ENCODE peak calls at places on chromosomes 3 and 15, in seven cellular contexts. One of them, this sample, is unnamed. For H3K9me3, the result is how much of the 10 kb centered on the place peaks cover.

GRCh38 chr15:90087454-90088154 is 14.7 kb downstream of the IDH2 start:
- DNase-seq in spleen: no peak
- DNase-seq in mesenchymal stem cell: peak
- DNase-seq in suprapubic skin: no peak
- DNase-seq in CD4-positive, CD25-positive, alpha-beta regulatory T cell: peak
- DNase-seq in heart right ventricle: no peak
- DNase-seq in cardiac muscle cell: peak
- DNase-seq in this sample: no peak

GRCh38 chr3:124429129-124429815 is 301.0 kb upstream of the UMPS start:
- DNase-seq in mesenchymal stem cell: peak
- DNase-seq in cardiac muscle cell: peak
- DNase-seq in suprapubic skin: no peak
- DNase-seq in spleen: no peak
- DNase-seq in CD4-positive, CD25-positive, alpha-beta regulatory T cell: no peak
- DNase-seq in heart right ventricle: no peak
- DNase-seq in this sample: no peak

GRCh38 chr3:146625117-146625775 is 20.1 kb upstream of the PLSCR5 start:
- DNase-seq in mesenchymal stem cell: peak
- DNase-seq in suprapubic skin: no peak
- DNase-seq in CD4-positive, CD25-positive, alpha-beta regulatory T cell: peak
- DNase-seq in heart right ventricle: no peak
- DNase-seq in spleen: no peak
- DNase-seq in cardiac muscle cell: peak
- DNase-seq in this sample: no peak

GRCh38 chr15:71784719-71785118 is 25.6 kb upstream of the NR2E3 start:
- DNase-seq in spleen: no peak
- DNase-seq in mesenchymal stem cell: no peak
- DNase-seq in cardiac muscle cell: no peak
- DNase-seq in heart right ventricle: no peak
- DNase-seq in suprapubic skin: no peak
- DNase-seq in CD4-positive, CD25-positive, alpha-beta regulatory T cell: no peak
- DNase-seq in this sample: no peak

GRCh38 chr3:150247456-150247855 is 160.6 kb upstream of the TSC22D2 start:
- DNase-seq in CD4-positive, CD25-positive, alpha-beta regulatory T cell: no peak
- DNase-seq in mesenchymal stem cell: no peak
- DNase-seq in spleen: no peak
- DNase-seq in cardiac muscle cell: no peak
- DNase-seq in heart right ventricle: no peak
- DNase-seq in suprapubic skin: no peak
- DNase-seq in this sample: no peak

GRCh38 chr3:58052373-58053273 is 44.4 kb downstream of the FLNB start:
- DNase-seq in suprapubic skin: peak
- DNase-seq in heart right ventricle: peak
- DNase-seq in CD4-positive, CD25-positive, alpha-beta regulatory T cell: peak
- DNase-seq in cardiac muscle cell: peak
- DNase-seq in spleen: no peak
- DNase-seq in mesenchymal stem cell: peak
- DNase-seq in this sample: peak

GRCh38 chr15:66654718-66655375 is 47.2 kb upstream of the SMAD6 start:
- DNase-seq in spleen: no peak
- DNase-seq in CD4-positive, CD25-positive, alpha-beta regulatory T cell: peak
- DNase-seq in cardiac muscle cell: peak
- DNase-seq in suprapubic skin: no peak
- DNase-seq in heart right ventricle: peak
- DNase-seq in mesenchymal stem cell: no peak
- DNase-seq in this sample: no peak

GRCh38 chr3:42123012-42123581 is 31.9 kb downstream of the TRAK1 start:
- DNase-seq in cardiac muscle cell: peak
- DNase-seq in CD4-positive, CD25-positive, alpha-beta regulatory T cell: no peak
- DNase-seq in spleen: peak
- DNase-seq in mesenchymal stem cell: no peak
- DNase-seq in heart right ventricle: peak
- DNase-seq in suprapubic skin: no peak
- DNase-seq in this sample: no peak

GRCh38 chr15:55586808-55587207 is 1.3 kb downstream of the PYGO1 start:
- DNase-seq in mesenchymal stem cell: peak
- DNase-seq in cardiac muscle cell: no peak
- DNase-seq in heart right ventricle: no peak
- DNase-seq in suprapubic skin: no peak
- DNase-seq in spleen: no peak
- DNase-seq in CD4-positive, CD25-positive, alpha-beta regulatory T cell: no peak
- DNase-seq in this sample: no peak

GRCh38 chr3:172142074-172143059 is 103.0 kb downstream of the FNDC3B start:
- DNase-seq in spleen: no peak
- DNase-seq in mesenchymal stem cell: peak
- DNase-seq in CD4-positive, CD25-positive, alpha-beta regulatory T cell: peak
- DNase-seq in suprapubic skin: no peak
- DNase-seq in cardiac muscle cell: peak
- DNase-seq in heart right ventricle: no peak
- DNase-seq in this sample: peak

GRCh38 chr3:143595456-143596077 is 252.7 kb downstream of the SLC9A9 start:
- DNase-seq in suprapubic skin: no peak
- DNase-seq in heart right ventricle: no peak
- DNase-seq in CD4-positive, CD25-positive, alpha-beta regulatory T cell: no peak
- DNase-seq in spleen: no peak
- DNase-seq in cardiac muscle cell: no peak
- DNase-seq in mesenchymal stem cell: no peak
- DNase-seq in this sample: no peak

DNA sequence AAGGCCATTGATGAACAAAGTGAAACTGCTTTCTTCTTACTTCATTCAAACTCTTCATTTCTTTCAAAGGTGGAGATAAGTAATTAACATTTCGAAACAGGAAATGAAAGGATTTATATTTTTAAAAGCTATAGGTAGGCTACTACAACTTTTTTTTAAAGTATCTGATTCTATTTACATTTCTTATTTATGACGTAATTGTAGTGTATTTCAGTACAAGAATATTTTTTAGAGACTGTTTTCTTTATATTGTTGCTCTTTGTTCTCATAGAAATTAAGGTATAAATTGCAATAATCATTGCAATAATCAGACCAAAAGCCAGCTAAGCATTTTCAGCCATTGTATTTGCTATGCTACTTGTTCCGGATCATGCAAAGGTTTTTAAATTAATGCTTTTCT is 13.7 kb downstream of the ZFAND6 start:
- DNase-seq in spleen: no peak
- DNase-seq in heart right ventricle: no peak
- DNase-seq in mesenchymal stem cell: no peak
- DNase-seq in cardiac muscle cell: no peak
- DNase-seq in CD4-positive, CD25-positive, alpha-beta regulatory T cell: no peak
- DNase-seq in suprapubic skin: no peak
- DNase-seq in this sample: no peak
- H3K4me3 ChIP-seq in spleen: no peak
- H3K4me3 ChIP-seq in heart right ventricle: peak
- H3K4me3 ChIP-seq in mesenchymal stem cell: peak
- H3K4me3 ChIP-seq in cardiac muscle cell: peak
- H3K4me3 ChIP-seq in CD4-positive, CD25-positive, alpha-beta regulatory T cell: peak
- H3K4me3 ChIP-seq in suprapubic skin: peak
- H3K4me3 ChIP-seq in this sample: peak

GRCh38 chr15:87145686-87146085 is 1066.0 kb downstream of the AGBL1 start:
- DNase-seq in suprapubic skin: no peak
- DNase-seq in cardiac muscle cell: no peak
- DNase-seq in spleen: no peak
- DNase-seq in mesenchymal stem cell: peak
- DNase-seq in heart right ventricle: no peak
- DNase-seq in CD4-positive, CD25-positive, alpha-beta regulatory T cell: no peak
- DNase-seq in this sample: no peak

GRCh38 chr15:87144775-87145174 is 1065.1 kb downstream of the AGBL1 start:
- DNase-seq in mesenchymal stem cell: peak
- DNase-seq in heart right ventricle: no peak
- DNase-seq in CD4-positive, CD25-positive, alpha-beta regulatory T cell: no peak
- DNase-seq in spleen: no peak
- DNase-seq in suprapubic skin: no peak
- DNase-seq in cardiac muscle cell: peak
- DNase-seq in this sample: peak

DNA sequence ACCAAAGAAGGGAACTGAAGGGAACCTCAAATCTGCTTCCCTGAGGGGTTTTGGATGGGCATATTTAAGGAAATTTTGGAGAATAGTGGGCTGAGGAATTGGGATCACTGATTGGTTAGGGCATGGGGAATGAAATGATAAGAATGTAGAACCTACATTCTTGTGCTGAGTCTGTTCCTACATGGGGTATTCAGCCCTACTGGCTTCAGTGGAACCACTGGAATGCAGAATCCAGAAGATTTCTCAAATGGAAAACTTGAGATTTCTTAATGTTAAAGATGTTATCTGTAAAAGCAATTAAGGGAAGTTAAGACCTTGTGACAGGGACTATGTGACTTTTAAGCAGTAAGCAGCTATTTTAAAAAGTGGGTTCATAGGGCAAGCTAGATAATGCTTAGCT is 1062.4 kb downstream of the AGBL1 start:
- DNase-seq in suprapubic skin: no peak
- DNase-seq in heart right ventricle: no peak
- DNase-seq in mesenchymal stem cell: peak
- DNase-seq in cardiac muscle cell: no peak
- DNase-seq in CD4-positive, CD25-positive, alpha-beta regulatory T cell: no peak
- DNase-seq in spleen: no peak
- DNase-seq in this sample: no peak
- H3K9me3 ChIP-seq in suprapubic skin: under half
- H3K9me3 ChIP-seq in heart right ventricle: under half
- H3K9me3 ChIP-seq in mesenchymal stem cell: under half
- H3K9me3 ChIP-seq in cardiac muscle cell: under half
- H3K9me3 ChIP-seq in CD4-positive, CD25-positive, alpha-beta regulatory T cell: under half
- H3K9me3 ChIP-seq in spleen: under half
- H3K9me3 ChIP-seq in this sample: under half

GRCh38 chr3:106070187-106070586 is 201.4 kb upstream of the CBLB start:
- DNase-seq in mesenchymal stem cell: no peak
- DNase-seq in suprapubic skin: no peak
- DNase-seq in cardiac muscle cell: no peak
- DNase-seq in CD4-positive, CD25-positive, alpha-beta regulatory T cell: no peak
- DNase-seq in spleen: no peak
- DNase-seq in heart right ventricle: no peak
- DNase-seq in this sample: no peak
- H3K27ac ChIP-seq in mesenchymal stem cell: no peak
- H3K27ac ChIP-seq in suprapubic skin: no peak
- H3K27ac ChIP-seq in cardiac muscle cell: no peak
- H3K27ac ChIP-seq in CD4-positive, CD25-positive, alpha-beta regulatory T cell: no peak
- H3K27ac ChIP-seq in spleen: no peak
- H3K27ac ChIP-seq in heart right ventricle: peak
- H3K27ac ChIP-seq in this sample: no peak

DNA sequence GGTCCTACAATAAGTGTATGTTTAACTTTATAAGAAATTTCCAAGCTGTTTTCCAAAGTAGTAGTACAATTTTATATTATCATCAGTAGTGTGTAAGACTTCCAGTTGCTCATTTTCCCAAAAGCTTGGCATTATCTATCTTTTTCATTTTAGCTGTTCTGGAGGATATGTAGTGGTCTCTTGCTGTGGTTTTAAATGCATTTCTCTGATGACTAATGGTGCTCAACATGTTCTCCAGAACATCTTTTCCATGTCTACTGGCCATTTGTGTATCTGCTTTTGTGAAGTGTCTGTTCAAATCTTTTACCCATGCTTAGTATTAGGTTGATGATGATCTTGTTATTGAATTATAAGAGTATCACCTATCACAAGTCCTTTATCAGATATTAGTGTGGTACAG is 13.3 kb downstream of the BCL2A1 start:
- DNase-seq in heart right ventricle: no peak
- DNase-seq in CD4-positive, CD25-positive, alpha-beta regulatory T cell: no peak
- DNase-seq in cardiac muscle cell: peak
- DNase-seq in suprapubic skin: no peak
- DNase-seq in spleen: no peak
- DNase-seq in mesenchymal stem cell: no peak
- DNase-seq in this sample: no peak
- H3K4me3 ChIP-seq in heart right ventricle: no peak
- H3K4me3 ChIP-seq in CD4-positive, CD25-positive, alpha-beta regulatory T cell: no peak
- H3K4me3 ChIP-seq in cardiac muscle cell: no peak
- H3K4me3 ChIP-seq in suprapubic skin: no peak
- H3K4me3 ChIP-seq in spleen: no peak
- H3K4me3 ChIP-seq in mesenchymal stem cell: no peak
- H3K4me3 ChIP-seq in this sample: no peak

This sample was measured in AG04450.